ENCODE peak calls at places on chromosomes 1 and 21, in nine cellular contexts. One of them, this sample, is unnamed. For H3K9me3, the result is how much of the 10 kb centered on the place peaks cover.

GRCh38 chr21:22351076-22351475 is 1352.9 kb downstream of the NCAM2 start:
- DNase-seq in Peyer's patch: no peak
- DNase-seq in heart right ventricle: no peak
- DNase-seq in A549: no peak
- DNase-seq in suprapubic skin: no peak
- DNase-seq in upper lobe of right lung: no peak
- DNase-seq in HepG2: no peak
- DNase-seq in cardiac muscle cell: no peak
- DNase-seq in lower lobe of right lung: no peak
- DNase-seq in this sample: no peak

GRCh38 chr1:72062584-72062983 is 219.8 kb downstream of the NEGR1 start:
- DNase-seq in Peyer's patch: no peak
- DNase-seq in heart right ventricle: no peak
- DNase-seq in A549: no peak
- DNase-seq in suprapubic skin: no peak
- DNase-seq in upper lobe of right lung: no peak
- DNase-seq in HepG2: no peak
- DNase-seq in cardiac muscle cell: peak
- DNase-seq in lower lobe of right lung: no peak
- DNase-seq in this sample: no peak

GRCh38 chr1:108814343-108815125 is 42.4 kb downstream of the AKNAD1 start:
- DNase-seq in Peyer's patch: no peak
- DNase-seq in heart right ventricle: no peak
- DNase-seq in A549: no peak
- DNase-seq in suprapubic skin: no peak
- DNase-seq in upper lobe of right lung: no peak
- DNase-seq in HepG2: no peak
- DNase-seq in cardiac muscle cell: no peak
- DNase-seq in lower lobe of right lung: no peak
- DNase-seq in this sample: no peak

GRCh38 chr1:156652131-156652991 is 10.4 kb downstream of the BCAN start:
- DNase-seq in Peyer's patch: no peak
- DNase-seq in heart right ventricle: no peak
- DNase-seq in A549: no peak
- DNase-seq in suprapubic skin: no peak
- DNase-seq in upper lobe of right lung: no peak
- DNase-seq in HepG2: no peak
- DNase-seq in cardiac muscle cell: peak
- DNase-seq in lower lobe of right lung: no peak
- DNase-seq in this sample: no peak

GRCh38 chr1:165073402-165074007 is 283.0 kb downstream of the LMX1A start:
- DNase-seq in Peyer's patch: no peak
- DNase-seq in heart right ventricle: no peak
- DNase-seq in A549: peak
- DNase-seq in suprapubic skin: no peak
- DNase-seq in upper lobe of right lung: no peak
- DNase-seq in HepG2: peak
- DNase-seq in cardiac muscle cell: peak
- DNase-seq in lower lobe of right lung: no peak
- DNase-seq in this sample: no peak

GRCh38 chr1:181335631-181336030 is 147.7 kb upstream of the CACNA1E start:
- DNase-seq in Peyer's patch: no peak
- DNase-seq in heart right ventricle: no peak
- DNase-seq in A549: no peak
- DNase-seq in suprapubic skin: no peak
- DNase-seq in upper lobe of right lung: no peak
- DNase-seq in HepG2: no peak
- DNase-seq in cardiac muscle cell: no peak
- DNase-seq in lower lobe of right lung: no peak
- DNase-seq in this sample: no peak

GRCh38 chr1:27650527-27651175 is 15.7 kb upstream of the FGR start:
- DNase-seq in Peyer's patch: no peak
- DNase-seq in heart right ventricle: no peak
- DNase-seq in A549: no peak
- DNase-seq in suprapubic skin: no peak
- DNase-seq in upper lobe of right lung: no peak
- DNase-seq in HepG2: peak
- DNase-seq in cardiac muscle cell: peak
- DNase-seq in lower lobe of right lung: no peak
- DNase-seq in this sample: no peak

GRCh38 chr1:112674440-112674985 is at the start of gene MOV10:
- DNase-seq in Peyer's patch: peak
- DNase-seq in heart right ventricle: peak
- DNase-seq in A549: peak
- DNase-seq in suprapubic skin: peak
- DNase-seq in upper lobe of right lung: peak
- DNase-seq in HepG2: peak
- DNase-seq in cardiac muscle cell: peak
- DNase-seq in lower lobe of right lung: peak
- DNase-seq in this sample: peak

GRCh38 chr1:28909198-28909597 is 5.2 kb upstream of the EPB41 start:
- DNase-seq in Peyer's patch: no peak
- DNase-seq in heart right ventricle: no peak
- DNase-seq in A549: no peak
- DNase-seq in suprapubic skin: peak
- DNase-seq in upper lobe of right lung: no peak
- DNase-seq in HepG2: no peak
- DNase-seq in cardiac muscle cell: no peak
- DNase-seq in lower lobe of right lung: no peak
- DNase-seq in this sample: no peak

GRCh38 chr21:15224346-15225086 is 159.7 kb upstream of the NRIP1 start:
- DNase-seq in Peyer's patch: no peak
- DNase-seq in heart right ventricle: no peak
- DNase-seq in A549: peak
- DNase-seq in suprapubic skin: no peak
- DNase-seq in upper lobe of right lung: no peak
- DNase-seq in HepG2: no peak
- DNase-seq in cardiac muscle cell: no peak
- DNase-seq in lower lobe of right lung: no peak
- DNase-seq in this sample: no peak

GRCh38 chr1:167477962-167478361 is 40.4 kb downstream of the CD247 start:
- DNase-seq in Peyer's patch: no peak
- DNase-seq in heart right ventricle: no peak
- DNase-seq in A549: no peak
- DNase-seq in suprapubic skin: no peak
- DNase-seq in upper lobe of right lung: peak
- DNase-seq in HepG2: no peak
- DNase-seq in cardiac muscle cell: peak
- DNase-seq in lower lobe of right lung: no peak
- DNase-seq in this sample: no peak

DNA sequence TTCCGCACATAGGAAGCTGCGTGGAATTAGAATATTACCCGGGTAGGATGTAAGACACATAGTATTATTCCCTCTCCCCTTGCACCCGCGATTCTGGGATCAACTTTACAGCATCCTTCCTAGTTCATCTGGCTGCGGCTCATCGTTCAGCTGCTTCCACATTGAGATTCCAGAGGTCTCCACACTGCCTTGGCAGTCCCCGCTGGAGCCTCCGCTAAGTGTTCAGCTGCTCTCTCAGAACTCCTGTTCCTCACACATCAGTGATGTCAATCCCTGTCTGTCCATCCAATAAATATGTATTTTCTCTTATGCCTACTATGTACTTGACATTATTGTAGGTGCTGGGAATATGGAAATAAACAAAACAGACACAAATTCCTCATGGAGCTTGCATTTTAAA is 135.7 kb upstream of the SYT6 start:
- DNase-seq in Peyer's patch: no peak
- DNase-seq in heart right ventricle: no peak
- DNase-seq in A549: no peak
- DNase-seq in suprapubic skin: no peak
- DNase-seq in upper lobe of right lung: no peak
- DNase-seq in HepG2: no peak
- DNase-seq in cardiac muscle cell: no peak
- DNase-seq in lower lobe of right lung: no peak
- DNase-seq in this sample: no peak
- H3K9me3 ChIP-seq in Peyer's patch: under half
- H3K9me3 ChIP-seq in heart right ventricle: under half
- H3K9me3 ChIP-seq in A549: under half
- H3K9me3 ChIP-seq in suprapubic skin: under half
- H3K9me3 ChIP-seq in upper lobe of right lung: under half
- H3K9me3 ChIP-seq in HepG2: under half
- H3K9me3 ChIP-seq in cardiac muscle cell: under half
- H3K9me3 ChIP-seq in lower lobe of right lung: under half
- H3K9me3 ChIP-seq in this sample: under half

GRCh38 chr1:202809597-202810159 is 1.1 kb upstream of the PCAT6 start:
- DNase-seq in Peyer's patch: no peak
- DNase-seq in heart right ventricle: no peak
- DNase-seq in A549: no peak
- DNase-seq in suprapubic skin: no peak
- DNase-seq in upper lobe of right lung: no peak
- DNase-seq in HepG2: no peak
- DNase-seq in cardiac muscle cell: no peak
- DNase-seq in lower lobe of right lung: no peak
- DNase-seq in this sample: no peak
- H3K4me3 ChIP-seq in Peyer's patch: no peak
- H3K4me3 ChIP-seq in heart right ventricle: peak
- H3K4me3 ChIP-seq in A549: peak
- H3K4me3 ChIP-seq in suprapubic skin: no peak
- H3K4me3 ChIP-seq in upper lobe of right lung: peak
- H3K4me3 ChIP-seq in HepG2: peak
- H3K4me3 ChIP-seq in cardiac muscle cell: peak
- H3K4me3 ChIP-seq in lower lobe of right lung: peak
- H3K4me3 ChIP-seq in this sample: no peak

DNA sequence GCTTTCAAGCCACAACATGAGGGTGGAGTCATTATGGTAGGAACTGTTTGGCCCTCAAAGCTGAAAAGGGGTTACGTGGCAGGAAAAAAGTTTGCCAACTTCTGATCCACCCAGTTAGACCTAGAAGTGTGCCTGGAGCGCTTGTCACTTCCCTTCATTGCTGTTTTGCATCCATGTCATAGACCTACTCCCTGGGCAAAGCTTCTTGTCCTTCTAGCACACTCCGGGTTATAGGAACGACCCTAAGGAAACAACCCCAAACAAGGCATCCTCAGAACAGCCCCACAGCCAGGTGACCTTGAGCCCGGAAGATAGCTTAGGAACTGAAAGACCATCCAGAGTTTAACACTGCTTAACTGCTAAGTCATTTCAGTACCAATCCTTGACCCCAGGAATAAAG is 85.7 kb downstream of the C1orf94 start:
- DNase-seq in Peyer's patch: no peak
- DNase-seq in heart right ventricle: no peak
- DNase-seq in A549: no peak
- DNase-seq in suprapubic skin: no peak
- DNase-seq in upper lobe of right lung: no peak
- DNase-seq in HepG2: no peak
- DNase-seq in cardiac muscle cell: no peak
- DNase-seq in lower lobe of right lung: no peak
- DNase-seq in this sample: no peak
- H3K9me3 ChIP-seq in Peyer's patch: under half
- H3K9me3 ChIP-seq in heart right ventricle: under half
- H3K9me3 ChIP-seq in A549: under half
- H3K9me3 ChIP-seq in suprapubic skin: under half
- H3K9me3 ChIP-seq in upper lobe of right lung: under half
- H3K9me3 ChIP-seq in HepG2: under half
- H3K9me3 ChIP-seq in cardiac muscle cell: under half
- H3K9me3 ChIP-seq in lower lobe of right lung: under half
- H3K9me3 ChIP-seq in this sample: under half

GRCh38 chr1:2543543-2544092 is 12.6 kb upstream of the TNFRSF14 start:
- DNase-seq in Peyer's patch: no peak
- DNase-seq in heart right ventricle: no peak
- DNase-seq in A549: no peak
- DNase-seq in suprapubic skin: no peak
- DNase-seq in upper lobe of right lung: no peak
- DNase-seq in HepG2: no peak
- DNase-seq in cardiac muscle cell: peak
- DNase-seq in lower lobe of right lung: no peak
- DNase-seq in this sample: no peak
- H3K4me3 ChIP-seq in Peyer's patch: no peak
- H3K4me3 ChIP-seq in heart right ventricle: no peak
- H3K4me3 ChIP-seq in A549: no peak
- H3K4me3 ChIP-seq in suprapubic skin: no peak
- H3K4me3 ChIP-seq in upper lobe of right lung: no peak
- H3K4me3 ChIP-seq in HepG2: no peak
- H3K4me3 ChIP-seq in cardiac muscle cell: no peak
- H3K4me3 ChIP-seq in lower lobe of right lung: no peak
- H3K4me3 ChIP-seq in this sample: no peak

GRCh38 chr1:40450491-40451237 is 388 bp downstream of the ZFP69B start:
- DNase-seq in Peyer's patch: peak
- DNase-seq in heart right ventricle: no peak
- DNase-seq in A549: peak
- DNase-seq in suprapubic skin: no peak
- DNase-seq in upper lobe of right lung: no peak
- DNase-seq in HepG2: peak
- DNase-seq in cardiac muscle cell: no peak
- DNase-seq in lower lobe of right lung: no peak
- DNase-seq in this sample: peak

GRCh38 chr1:40451238-40451585 is 936 bp downstream of the ZFP69B start:
- DNase-seq in Peyer's patch: no peak
- DNase-seq in heart right ventricle: no peak
- DNase-seq in A549: no peak
- DNase-seq in suprapubic skin: no peak
- DNase-seq in upper lobe of right lung: no peak
- DNase-seq in HepG2: no peak
- DNase-seq in cardiac muscle cell: no peak
- DNase-seq in lower lobe of right lung: no peak
- DNase-seq in this sample: no peak

GRCh38 chr1:40449684-40450490 is at the start of gene ZFP69B:
- DNase-seq in Peyer's patch: peak
- DNase-seq in heart right ventricle: peak
- DNase-seq in A549: peak
- DNase-seq in suprapubic skin: peak
- DNase-seq in upper lobe of right lung: peak
- DNase-seq in HepG2: peak
- DNase-seq in cardiac muscle cell: peak
- DNase-seq in lower lobe of right lung: peak
- DNase-seq in this sample: peak

GRCh38 chr1:40454873-40455272 is 4.6 kb downstream of the ZFP69B start:
- DNase-seq in Peyer's patch: no peak
- DNase-seq in heart right ventricle: no peak
- DNase-seq in A549: no peak
- DNase-seq in suprapubic skin: no peak
- DNase-seq in upper lobe of right lung: no peak
- DNase-seq in HepG2: no peak
- DNase-seq in cardiac muscle cell: no peak
- DNase-seq in lower lobe of right lung: no peak
- DNase-seq in this sample: no peak
- H3K9me3 ChIP-seq in Peyer's patch: under half
- H3K9me3 ChIP-seq in heart right ventricle: under half
- H3K9me3 ChIP-seq in A549: under half
- H3K9me3 ChIP-seq in suprapubic skin: under half
- H3K9me3 ChIP-seq in upper lobe of right lung: under half
- H3K9me3 ChIP-seq in HepG2: half or more
- H3K9me3 ChIP-seq in cardiac muscle cell: under half
- H3K9me3 ChIP-seq in lower lobe of right lung: half or more
- H3K9me3 ChIP-seq in this sample: under half

GRCh38 chr1:212698467-212699103 is 1.1 kb downstream of the BATF3 start:
- DNase-seq in Peyer's patch: peak
- DNase-seq in heart right ventricle: no peak
- DNase-seq in A549: no peak
- DNase-seq in suprapubic skin: no peak
- DNase-seq in upper lobe of right lung: no peak
- DNase-seq in HepG2: no peak
- DNase-seq in cardiac muscle cell: no peak
- DNase-seq in lower lobe of right lung: no peak
- DNase-seq in this sample: no peak
- H3K4me3 ChIP-seq in Peyer's patch: peak
- H3K4me3 ChIP-seq in heart right ventricle: peak
- H3K4me3 ChIP-seq in A549: peak
- H3K4me3 ChIP-seq in suprapubic skin: peak
- H3K4me3 ChIP-seq in upper lobe of right lung: peak
- H3K4me3 ChIP-seq in HepG2: peak
- H3K4me3 ChIP-seq in cardiac muscle cell: peak
- H3K4me3 ChIP-seq in lower lobe of right lung: peak
- H3K4me3 ChIP-seq in this sample: peak

This sample was measured in naive thymus-derived CD4-positive, alpha-beta T cell.